ENCODE peak calls at places on chromosomes 13 and 19, in ten cellular contexts. I is Calu3, X is tibial artery, R is cardiac muscle cell, D is lower leg skin, A is activated B cell treated with CpG ODN at 0.5 μM for 24 hours, Y is foreskin fibroblast, U is T-helper 1 cell, P is A549, B is heart right ventricle. S is an unnamed sample.

GRCh38 chr13:45369116-45369515 is 28.1 kb upstream of the TPT1 start:
- DNase-seq in X (no peak), A (no peak), R (no peak), U (no peak), I (no peak), Y (no peak), B (no peak), P (no peak), D (no peak), S (no peak)

GRCh38 chr19:2215281-2215751 is 20.8 kb downstream of the PLEKHJ1 start:
- DNase-seq in A (no peak), D (no peak), I (no peak), R (no peak), P (no peak), B (no peak), U (no peak), X (no peak), Y (no peak), S (no peak)

GRCh38 chr19:3123956-3124355 is 11.9 kb upstream of the GNA15 start:
- DNase-seq in B (no peak), A (no peak), D (no peak), I (no peak), P (no peak), R (no peak), U (no peak), X (no peak), Y (no peak), S (no peak)

GRCh38 chr19:28715157-28715556 is 497.8 kb downstream of the UQCRFS1 start:
- DNase-seq in I (no peak), A (no peak), D (no peak), X (no peak), P (no peak), R (no peak), B (no peak), Y (no peak), U (no peak), S (no peak)

GRCh38 chr19:45125975-45126493 is 33.1 kb downstream of the PPP1R37 start:
- DNase-seq in I (peak), D (peak), Y (peak), B (peak), U (peak), P (peak), R (peak), A (peak), X (peak), S (no peak)

GRCh38 chr13:78606471-78607408 is 3.4 kb upstream of the POU4F1 start:
- DNase-seq in U (no peak), R (no peak), A (no peak), X (no peak), D (no peak), Y (no peak), I (no peak), P (no peak), B (no peak), S (no peak)

GRCh38 chr19:18771328-18772242 is 19.5 kb downstream of the COMP start:
- DNase-seq in I (no peak), A (no peak), D (no peak), B (no peak), P (no peak), R (peak), X (no peak), Y (no peak), U (no peak), S (no peak)

GRCh38 chr19:6593651-6594416 is 2.9 kb upstream of the CD70 start:
- DNase-seq in Y (no peak), P (no peak), R (no peak), I (no peak), U (no peak), B (no peak), X (no peak), A (no peak), D (no peak), S (no peak)

GRCh38 chr19:41577833-41578232 is 1.9 kb downstream of the CEACAM21 start:
- DNase-seq in A (no peak), I (no peak), D (no peak), B (no peak), X (no peak), U (no peak), R (no peak), P (no peak), Y (no peak), S (no peak)

GRCh38 chr19:19063183-19064097 is at the start of gene SLC25A42:
- DNase-seq in P (peak), I (peak), A (peak), Y (peak), R (peak), D (peak), B (peak), U (peak), X (peak), S (peak)

GRCh38 chr13:109700176-109700575 is 86.2 kb downstream of the IRS2 start:
- DNase-seq in U (no peak), B (peak), P (no peak), Y (peak), X (peak), R (peak), I (peak), D (peak), A (no peak), S (peak)

GRCh38 chr19:1171755-1172352 is 2.2 kb downstream of the SBNO2 start:
- DNase-seq in P (no peak), B (no peak), D (no peak), Y (peak), A (no peak), U (no peak), X (no peak), R (no peak), I (no peak), S (no peak)

GRCh38 chr19:13953021-13953531 is 767 bp downstream of the DCAF15 start:
- DNase-seq in I (peak), Y (peak), P (peak), D (peak), U (no peak), R (no peak), B (no peak), X (no peak), A (no peak), S (no peak)

S was measured in right atrium auricular region.